ENCODE peak calls at places on chromosomes 1 and 21, in five cellular contexts. F is Caki2, B is left ventricle myocardium superior, E is GM04504, U is Right ventricle myocardium inferior. S is an unnamed sample.

GRCh38 chr1:47432071-47433036 is 5.5 kb upstream of the FOXD2 start:
- DNase-seq in U (no peak), B (peak), F (no peak), E (peak), S (peak)

GRCh38 chr1:23957096-23957495 is 2.5 kb upstream of the PNRC2 start:
- DNase-seq in E (no peak), U (no peak), F (no peak), B (no peak), S (no peak)

GRCh38 chr1:154609398-154610380 is 1.7 kb upstream of the ADAR start:
- DNase-seq in F (peak), B (no peak), U (no peak), E (no peak), S (no peak)

GRCh38 chr1:56563045-56563444 is 16.3 kb downstream of the PLPP3 start:
- DNase-seq in B (no peak), F (no peak), U (no peak), E (no peak), S (no peak)

GRCh38 chr21:44903054-44903685 is 17.5 kb downstream of the ITGB2 start:
- DNase-seq in B (peak), F (no peak), E (no peak), U (peak), S (no peak)

GRCh38 chr1:81833722-81834121 is 33.0 kb downstream of the ADGRL2 start:
- DNase-seq in U (no peak), F (no peak), B (no peak), E (no peak), S (no peak)

GRCh38 chr1:218456449-218456848 is 111.3 kb downstream of the TGFB2 start:
- DNase-seq in U (no peak), B (no peak), F (no peak), E (no peak), S (no peak)

GRCh38 chr1:230308039-230308438 is 118.1 kb downstream of the PGBD5 start:
- DNase-seq in E (peak), U (no peak), F (peak), B (peak), S (peak)

GRCh38 chr21:22235866-22236590 is 1237.8 kb downstream of the NCAM2 start:
- DNase-seq in E (no peak), B (no peak), U (no peak), F (no peak), S (no peak)